ENCODE peak calls at places on chromosomes 7 and 10, in seven cellular contexts. L, G, T, N, B, K and U are unnamed samples.

GRCh38 chr7:128358233-128358632 is 3.3 kb downstream of the PRRT4 start:
- DNase-seq in L (no peak), G (no peak), T (no peak), N (no peak), B (no peak), K (no peak), U (no peak)

GRCh38 chr10:108970016-108970415 is 953.3 kb downstream of the XPNPEP1 start:
- DNase-seq in L (peak; percentile 69), G (no peak), T (no peak), N (peak; percentile 25), B (no peak), K (no peak), U (no peak)

GRCh38 chr7:129501760-129502707 is at the start of gene SMKR1:
- DNase-seq in L (peak; percentile 54), G (peak; percentile 90), T (peak; percentile 91), N (peak; percentile 78), B (peak; percentile 88), K (peak; percentile 94), U (peak; percentile 94)

GRCh38 chr7:85184599-85185354 is 2.1 kb downstream of the SEMA3D start:
- DNase-seq in L (peak; percentile 64), G (no peak), T (peak; percentile 43), N (peak; percentile 81), B (no peak), K (no peak), U (no peak)

GRCh38 chr10:113097046-113097415 is 147.0 kb downstream of the TCF7L2 start:
- DNase-seq in L (no peak), G (no peak), T (no peak), N (no peak), B (no peak), K (no peak), U (no peak)

GRCh38 chr10:115417585-115418265 is 324.6 kb downstream of the ATRNL1 start:
- DNase-seq in L (peak; percentile 47), G (no peak), T (no peak), N (peak; percentile 53), B (no peak), K (no peak), U (peak; percentile 18)

GRCh38 chr10:9289811-9290210 is 1235.3 kb downstream of the GATA3 start:
- DNase-seq in L (peak; percentile 44), G (no peak), T (no peak), N (no peak), B (no peak), K (no peak), U (no peak)

GRCh38 chr10:5971886-5972285 is 5.5 kb downstream of the IL15RA start:
- DNase-seq in L (no peak), G (no peak), T (no peak), N (no peak), B (no peak), K (no peak), U (no peak)

GRCh38 chr7:7157177-7157886 is 25.0 kb upstream of the C1GALT1 start:
- DNase-seq in L (peak; percentile 77), G (no peak), T (no peak), N (peak; percentile 81), B (no peak), K (peak; percentile 45), U (no peak)

GRCh38 chr10:119341236-119342016 is 134.1 kb downstream of the GRK5 start:
- DNase-seq in L (peak; percentile 98), G (no peak), T (no peak), N (peak; percentile 78), B (no peak), K (peak; percentile 18), U (no peak)